ENCODE peak calls at places on chromosome 18, in six cellular contexts. T is coronary artery, W is fibroblast of lung, U is right lobe of liver, M is psoas muscle, X is activated B cell treated with CpG ODN at 0.5 μM for 24 hours. H is an unnamed sample.

GRCh38 chr18:11177382-11177781 is 28.0 kb upstream of the PIEZO2 start:
- DNase-seq in U (no peak), M (no peak), W (no peak), T (no peak), X (no peak), H (no peak)

GRCh38 chr18:37578886-37579513 is 13.4 kb upstream of the CELF4 start:
- DNase-seq in U (no peak), T (no peak), X (no peak), M (no peak), W (no peak), H (no peak)

GRCh38 chr18:74468547-74469014 is 11.5 kb upstream of the DIPK1C start:
- DNase-seq in U (no peak), T (no peak), W (peak), M (no peak), X (no peak), H (no peak)

GRCh38 chr18:32072321-32072720 is 19.4 kb upstream of the RNF138 start:
- DNase-seq in X (no peak), U (no peak), M (no peak), W (no peak), T (no peak), H (no peak)

GRCh38 chr18:49011291-49011746 is 60.6 kb upstream of the SMAD7 start:
- DNase-seq in U (peak), T (no peak), X (peak), M (no peak), W (no peak), H (no peak)

GRCh38 chr18:59870623-59871130 is 29.1 kb upstream of the PMAIP1 start:
- DNase-seq in M (no peak), U (no peak), T (no peak), X (no peak), W (no peak), H (no peak)

GRCh38 chr18:46891742-46892214 is 25.5 kb downstream of the PIAS2 start:
- DNase-seq in W (no peak), U (no peak), T (no peak), M (no peak), X (no peak), H (no peak)

GRCh38 chr18:7172611-7173010 is 55.0 kb upstream of the LAMA1 start:
- DNase-seq in W (peak), U (no peak), T (no peak), M (no peak), X (no peak), H (no peak)

GRCh38 chr18:48609820-48610815 is 71.3 kb downstream of the CTIF start:
- DNase-seq in M (no peak), W (peak), T (no peak), U (no peak), X (no peak), H (no peak)

GRCh38 chr18:77910347-77910746 is 660.7 kb downstream of the GALR1 start:
- DNase-seq in U (no peak), W (no peak), X (no peak), T (no peak), M (no peak), H (no peak)

GRCh38 chr18:39345321-39345720 is 1779.7 kb upstream of the CELF4 start:
- DNase-seq in X (no peak), U (no peak), M (no peak), W (peak), T (no peak), H (no peak)

GRCh38 chr18:74493689-74494088 is 2.5 kb upstream of the CNDP2 start:
- DNase-seq in U (no peak), X (no peak), W (peak), M (no peak), T (no peak), H (no peak)

GRCh38 chr18:50560681-50561629 is 1.1 kb downstream of the MAPK4 start:
- DNase-seq in M (no peak), T (no peak), X (no peak), W (no peak), U (peak), H (no peak)

GRCh38 chr18:61694236-61694635 is 198.6 kb downstream of the RNF152 start:
- DNase-seq in M (no peak), W (no peak), U (no peak), X (no peak), T (no peak), H (no peak)

GRCh38 chr18:63785031-63785430 is 9.8 kb downstream of the SERPINB7 start:
- DNase-seq in U (no peak), T (no peak), X (no peak), W (no peak), M (no peak), H (no peak)

GRCh38 chr18:46167971-46168370 is 63.8 kb downstream of the HAUS1 start:
- DNase-seq in X (peak), T (no peak), W (no peak), U (no peak), M (no peak), H (no peak)

GRCh38 chr18:24727685-24728084 is 267.2 kb downstream of the HRH4 start:
- DNase-seq in W (no peak), M (no peak), X (no peak), T (no peak), U (no peak), H (no peak)

GRCh38 chr18:60067426-60068210 is 167.8 kb downstream of the PMAIP1 start:
- DNase-seq in X (no peak), T (no peak), W (peak), M (no peak), U (no peak), H (no peak)

GRCh38 chr18:58847383-58848071 is 17.1 kb upstream of the ZNF532 start:
- DNase-seq in X (peak), W (no peak), T (no peak), U (no peak), M (peak), H (no peak)

GRCh38 chr18:55544028-55544427 is 44.0 kb downstream of the TCF4 start:
- DNase-seq in W (no peak), X (no peak), T (no peak), U (no peak), M (no peak), H (no peak)

GRCh38 chr18:5424903-5425302 is 118.9 kb downstream of the EPB41L3 start:
- DNase-seq in W (peak), T (no peak), U (no peak), X (no peak), M (no peak), H (no peak)

GRCh38 chr18:59787998-59788875 is 91.0 kb upstream of the CCBE1 start:
- DNase-seq in X (no peak), W (peak), U (no peak), M (no peak), T (no peak), H (no peak)

GRCh38 chr18:68456985-68457384 is 257.9 kb downstream of the TMX3 start:
- DNase-seq in M (no peak), W (peak), U (no peak), X (no peak), T (no peak), H (no peak)

GRCh38 chr18:78729099-78729467 is 250.5 kb upstream of the SALL3 start:
- DNase-seq in T (no peak), U (no peak), W (no peak), M (no peak), X (no peak), H (no peak)

GRCh38 chr18:8979258-8979988 is 123.1 kb upstream of the NDUFV2 start:
- DNase-seq in T (no peak), M (no peak), U (no peak), W (no peak), X (no peak), H (no peak)
- TF ChIP-seq CTCF in T (no peak), M (no peak), U (no peak), W (no peak), X (no peak), H (no peak)

DNA sequence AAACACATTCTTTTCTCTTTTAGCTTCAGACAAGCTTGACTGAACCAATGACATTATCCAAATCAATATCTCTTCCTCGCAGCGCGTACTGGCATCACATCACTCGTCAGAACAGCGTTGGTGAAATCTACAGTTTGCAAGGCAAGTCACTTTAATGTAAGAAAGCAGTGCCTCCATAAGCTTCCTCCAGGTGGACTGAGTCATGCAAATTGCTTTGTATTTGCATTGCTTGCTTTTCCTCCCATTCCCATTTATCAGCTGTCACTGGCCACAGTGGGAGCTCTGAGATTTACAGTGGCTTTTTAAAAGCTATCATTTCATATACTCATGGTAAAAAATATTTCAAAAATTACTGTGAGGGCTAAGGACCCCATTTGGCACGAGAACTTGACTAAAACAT is 189.9 kb downstream of the CD226 start:
- DNase-seq in W (peak), M (no peak), T (no peak), X (no peak), U (no peak), H (no peak)
- TF ChIP-seq CTCF in W (no peak), M (no peak), T (no peak), X (no peak), U (no peak), H (no peak)

GRCh38 chr18:69469444-69469919 is 68.8 kb downstream of the DOK6 start:
- DNase-seq in W (no peak), M (no peak), T (no peak), U (peak), X (no peak), H (peak)
- TF ChIP-seq CTCF in W (no peak), M (no peak), T (no peak), U (no peak), X (no peak), H (peak)

DNA sequence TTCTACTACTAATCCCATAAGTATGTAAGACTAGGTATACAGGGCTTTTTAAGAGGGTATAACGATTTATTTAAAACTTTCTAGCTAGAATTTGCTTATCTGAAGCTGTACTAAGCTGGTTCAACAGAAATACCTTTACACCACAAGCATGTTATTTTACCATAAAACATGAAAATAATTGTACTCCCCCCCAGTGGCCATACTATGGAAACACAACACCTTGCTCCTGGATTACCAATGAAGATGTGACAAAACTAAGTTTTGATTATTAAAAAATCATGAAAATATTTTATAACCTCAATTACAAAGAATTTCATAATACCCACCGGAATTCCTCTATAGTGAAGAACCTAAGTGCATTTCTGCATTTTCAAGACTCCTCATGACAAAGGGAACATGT is 27.3 kb downstream of the LPIN2 start:
- DNase-seq in U (no peak), W (peak), T (no peak), X (no peak), M (no peak), H (no peak)
- TF ChIP-seq CTCF in U (peak), W (peak), T (peak), X (no peak), M (peak), H (peak)

GRCh38 chr18:12462242-12462641 is 54.5 kb downstream of the PRELID3A start:
- DNase-seq in X (no peak), W (no peak), U (no peak), T (no peak), M (no peak), H (no peak)
- TF ChIP-seq CTCF in X (no peak), W (no peak), U (no peak), T (no peak), M (no peak), H (no peak)

GRCh38 chr18:57209697-57210096 is 62.8 kb downstream of the BOD1L2 start:
- DNase-seq in W (no peak), U (no peak), T (no peak), X (no peak), M (no peak), H (no peak)

GRCh38 chr18:57202881-57203280 is 56.0 kb downstream of the BOD1L2 start:
- DNase-seq in M (no peak), T (no peak), X (no peak), W (no peak), U (no peak), H (no peak)

GRCh38 chr18:57208056-57208455 is 61.2 kb downstream of the BOD1L2 start:
- DNase-seq in T (no peak), X (no peak), M (no peak), U (no peak), W (no peak), H (no peak)

GRCh38 chr18:57207124-57207916 is 60.4 kb downstream of the BOD1L2 start:
- DNase-seq in X (no peak), T (no peak), U (no peak), W (no peak), M (no peak), H (no peak)

DNA sequence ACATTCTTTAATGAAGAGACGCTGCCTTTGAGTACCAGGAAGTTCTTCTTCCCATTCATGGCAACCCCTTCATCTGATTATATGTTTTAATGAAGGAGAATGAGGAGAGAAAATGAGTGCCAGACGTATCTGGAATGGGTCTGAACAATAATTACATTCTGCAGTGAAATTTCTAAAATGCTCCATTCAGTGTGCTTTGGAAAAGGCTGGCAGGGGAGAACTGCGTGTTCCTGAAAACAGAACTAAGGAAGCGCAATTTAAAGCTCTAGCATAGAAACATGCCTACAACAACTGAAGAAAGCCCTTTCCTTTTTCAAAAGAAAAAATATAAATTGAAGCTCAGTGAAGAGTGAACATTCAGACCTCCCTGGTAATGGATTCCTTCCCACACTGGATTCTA is 58.8 kb downstream of the BOD1L2 start:
- DNase-seq in M (no peak), U (no peak), W (no peak), T (no peak), X (no peak), H (no peak)
- TF ChIP-seq CTCF in M (no peak), U (no peak), W (no peak), T (no peak), X (no peak), H (no peak)

DNA sequence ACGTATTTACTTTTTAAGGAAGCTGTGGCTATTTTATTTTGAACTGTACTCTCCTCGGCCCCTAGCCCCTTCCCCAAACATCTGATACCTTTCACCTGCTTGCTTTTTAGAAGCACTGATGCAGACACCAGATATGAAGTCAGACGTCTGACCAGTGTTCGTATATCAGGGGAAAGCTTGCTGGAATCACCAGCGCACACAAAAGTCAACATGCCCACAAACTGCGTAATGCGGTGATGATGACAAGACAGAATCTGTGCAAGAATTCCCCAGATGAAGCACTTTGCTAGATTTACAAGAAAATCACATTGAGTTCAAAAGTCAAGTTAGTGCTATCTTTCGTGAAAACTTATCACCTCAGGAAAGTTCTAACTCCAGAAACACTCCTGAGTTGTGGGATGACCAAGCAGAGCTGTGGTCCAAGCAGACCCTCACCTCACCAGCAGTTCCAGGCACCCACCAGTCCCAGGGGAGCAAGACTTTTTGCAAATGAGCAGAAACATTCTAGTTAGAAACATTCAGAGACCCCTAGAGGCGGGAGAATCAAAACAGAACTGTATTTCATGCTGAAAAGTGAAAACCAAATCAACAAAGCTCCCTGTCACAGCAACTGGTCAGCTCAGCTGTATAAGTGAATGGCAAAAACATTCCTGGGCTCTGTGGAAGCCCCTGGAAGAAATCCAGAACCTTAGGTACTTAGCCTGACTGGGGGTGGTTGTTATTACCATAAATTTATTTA is 55.7 kb downstream of the INO80C start:
- DNase-seq in W (peak), X (no peak), M (no peak), U (no peak), T (no peak), H (no peak)
- TF ChIP-seq CTCF in W (no peak), X (no peak), M (no peak), U (no peak), T (no peak), H (no peak)